ENCODE peak calls at places on chromosomes 7 and 10, in four cellular contexts. V is OCI-LY7, I is cardiac muscle cell, P is lower lobe of right lung. X is an unnamed sample.

GRCh38 chr7:39353615-39354376 is 212.4 kb upstream of the YAE1 start:
- DNase-seq in V (no peak), P (peak; percentile 50), I (peak; percentile 78), X (no peak)

GRCh38 chr10:70647086-70647485 is 25.2 kb upstream of the ADAMTS14 start:
- DNase-seq in I (no peak), V (no peak), P (no peak), X (no peak)

GRCh38 chr7:90747521-90747920 is 151.4 kb downstream of the CDK14 start:
- DNase-seq in V (no peak), P (no peak), I (peak; percentile 12), X (no peak)

GRCh38 chr10:117047947-117048346 is 43.0 kb upstream of the SHTN1 start:
- DNase-seq in I (no peak), P (no peak), V (no peak), X (no peak)

GRCh38 chr7:111232249-111233084 is 141.5 kb downstream of the LRRN3 start:
- DNase-seq in I (peak; percentile 30), V (no peak), P (no peak), X (no peak)

GRCh38 chr10:124597677-124598165 is 136.1 kb downstream of the LHPP start:
- DNase-seq in P (no peak), V (peak; percentile 38), I (no peak), X (peak; percentile 69)

GRCh38 chr10:115964827-115965226 is 308.2 kb downstream of the GFRA1 start:
- DNase-seq in P (no peak), V (no peak), I (no peak), X (no peak)

GRCh38 chr10:484925-485661 is 204.4 kb downstream of the DIP2C start:
- DNase-seq in P (no peak), I (no peak), V (no peak), X (no peak)

GRCh38 chr10:114306116-114306973 is 67.3 kb downstream of the VWA2 start:
- DNase-seq in V (no peak), P (no peak), I (peak; percentile 74), X (peak; percentile 62)

GRCh38 chr10:76874151-76874550 is 763.5 kb downstream of the KCNMA1 start:
- DNase-seq in P (no peak), V (no peak), I (peak; percentile 5), X (no peak)

GRCh38 chr10:13206546-13207443 is 27.4 kb downstream of the UCMA start:
- DNase-seq in P (no peak), V (peak; percentile 34), I (peak; percentile 73), X (no peak)

GRCh38 chr7:51229620-51230323 is 86.8 kb downstream of the COBL start:
- DNase-seq in P (no peak), V (no peak), I (no peak), X (no peak)

GRCh38 chr10:71999360-72000072 is 35.3 kb downstream of the CHST3 start:
- DNase-seq in P (no peak), V (no peak), I (peak; percentile 98), X (no peak)

GRCh38 chr10:94052901-94053638 is 59.3 kb downstream of the PLCE1 start:
- DNase-seq in I (no peak), V (no peak), P (no peak), X (no peak)

GRCh38 chr7:34247468-34247867 is 342.1 kb downstream of the BMPER start:
- DNase-seq in V (no peak), P (no peak), I (peak; percentile 42), X (no peak)

GRCh38 chr7:45112648-45113047 is 1.2 kb upstream of the TBRG4 start:
- DNase-seq in P (no peak), I (peak; percentile 33), V (no peak), X (no peak)

GRCh38 chr7:151079199-151079910 is 1.3 kb downstream of the FASTK start:
- DNase-seq in P (no peak), V (no peak), I (no peak), X (no peak)

GRCh38 chr10:4067552-4068254 is 282.7 kb upstream of the KLF6 start:
- DNase-seq in V (no peak), P (no peak), I (peak; percentile 29), X (no peak)

GRCh38 chr7:116592445-116592844 is 67.6 kb downstream of the CAV1 start:
- DNase-seq in P (peak; percentile 46), I (no peak), V (no peak), X (no peak)

GRCh38 chr7:89887489-89887888 is 266.8 kb upstream of the STEAP1 start:
- DNase-seq in V (no peak), I (no peak), P (no peak), X (no peak)

GRCh38 chr10:13056461-13057077 is 43.4 kb upstream of the OPTN start:
- DNase-seq in I (peak; percentile 52), V (no peak), P (no peak), X (no peak)

GRCh38 chr7:96410440-96410839 is 88.5 kb upstream of the SLC25A13 start:
- DNase-seq in P (no peak), I (no peak), V (no peak), X (no peak)

GRCh38 chr10:10629512-10629911 is 388.2 kb upstream of the CELF2 start:
- DNase-seq in V (no peak), P (no peak), I (peak; percentile 78), X (no peak)

GRCh38 chr7:47783456-47784240 is 164.6 kb downstream of the PKD1L1 start:
- DNase-seq in I (peak; percentile 95), V (no peak), P (no peak), X (no peak)

GRCh38 chr10:2891073-2891769 is 176.1 kb upstream of the PFKP start:
- DNase-seq in P (no peak), I (no peak), V (no peak), X (no peak)

GRCh38 chr10:132942101-132942739 is at the start of gene CFAP46:
- DNase-seq in P (no peak), V (no peak), I (peak; percentile 75), X (peak; percentile 87)

GRCh38 chr10:71966046-71967004 is 2.1 kb downstream of the CHST3 start:
- DNase-seq in P (no peak), V (no peak), I (peak; percentile 17), X (no peak)

GRCh38 chr10:89171263-89171872 is 35.7 kb downstream of the CH25H start:
- DNase-seq in V (no peak), P (no peak), I (no peak), X (no peak)

GRCh38 chr10:126101744-126102143 is 205.4 kb downstream of the FANK1 start:
- DNase-seq in P (no peak), I (no peak), V (peak; percentile 14), X (no peak)

GRCh38 chr10:13516176-13516575 is 12.6 kb downstream of the BEND7 start:
- DNase-seq in V (no peak), I (no peak), P (no peak), X (no peak)

GRCh38 chr7:16326099-16326498 is 95.2 kb downstream of the CRPPA start:
- DNase-seq in P (no peak), V (no peak), I (no peak), X (no peak)

GRCh38 chr10:14571866-14572507 is 202.7 kb downstream of the FAM107B start:
- DNase-seq in I (peak; percentile 37), P (peak; percentile 87), V (no peak), X (no peak)

GRCh38 chr10:73850863-73851461 is 23.4 kb downstream of the CAMK2G start:
- DNase-seq in P (peak; percentile 81), I (peak; percentile 89), V (no peak), X (peak; percentile 73)

GRCh38 chr7:96014617-96015016 is 242.3 kb downstream of the DYNC1I1 start:
- DNase-seq in P (no peak), V (no peak), I (no peak), X (no peak)

GRCh38 chr7:123580406-123581161 is 21.0 kb upstream of the ASB15 start:
- DNase-seq in V (peak; percentile 32), I (peak; percentile 72), P (no peak), X (no peak)

GRCh38 chr7:142614116-142614515 is 135.2 kb upstream of the PRSS1 start:
- DNase-seq in P (no peak), I (no peak), V (no peak), X (no peak)

GRCh38 chr7:150388709-150389531 is 9.8 kb downstream of the ZNF775 start:
- DNase-seq in P (peak; percentile 87), I (peak; percentile 70), V (no peak), X (no peak)

GRCh38 chr10:28559661-28560060 is 26.7 kb downstream of the WAC start:
- DNase-seq in P (no peak), V (no peak), I (no peak), X (no peak)

DNA sequence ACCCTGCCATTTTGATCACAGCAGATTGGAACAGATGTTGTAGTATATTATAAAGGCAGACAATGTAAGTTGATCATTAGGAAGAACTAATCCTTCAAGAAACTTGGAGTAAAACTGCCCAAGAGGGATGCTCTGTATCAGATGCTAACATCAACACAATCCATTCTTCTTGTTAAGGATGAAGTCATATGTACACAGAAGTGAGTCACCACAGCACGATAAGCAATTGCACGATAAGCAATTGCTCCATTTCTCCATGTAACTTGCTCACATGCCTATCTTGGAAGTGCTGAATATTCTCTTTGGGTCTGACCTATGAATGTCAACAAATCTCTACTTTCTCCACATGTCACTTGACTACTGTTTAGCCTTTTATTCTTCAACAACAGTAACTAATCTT is 41.5 kb upstream of the DMTF1 start:
- DNase-seq in P (no peak), I (peak; percentile 73), V (no peak), X (no peak)
- TF ChIP-seq CTCF in P (no peak), I (no peak), V (no peak), X (no peak)

DNA sequence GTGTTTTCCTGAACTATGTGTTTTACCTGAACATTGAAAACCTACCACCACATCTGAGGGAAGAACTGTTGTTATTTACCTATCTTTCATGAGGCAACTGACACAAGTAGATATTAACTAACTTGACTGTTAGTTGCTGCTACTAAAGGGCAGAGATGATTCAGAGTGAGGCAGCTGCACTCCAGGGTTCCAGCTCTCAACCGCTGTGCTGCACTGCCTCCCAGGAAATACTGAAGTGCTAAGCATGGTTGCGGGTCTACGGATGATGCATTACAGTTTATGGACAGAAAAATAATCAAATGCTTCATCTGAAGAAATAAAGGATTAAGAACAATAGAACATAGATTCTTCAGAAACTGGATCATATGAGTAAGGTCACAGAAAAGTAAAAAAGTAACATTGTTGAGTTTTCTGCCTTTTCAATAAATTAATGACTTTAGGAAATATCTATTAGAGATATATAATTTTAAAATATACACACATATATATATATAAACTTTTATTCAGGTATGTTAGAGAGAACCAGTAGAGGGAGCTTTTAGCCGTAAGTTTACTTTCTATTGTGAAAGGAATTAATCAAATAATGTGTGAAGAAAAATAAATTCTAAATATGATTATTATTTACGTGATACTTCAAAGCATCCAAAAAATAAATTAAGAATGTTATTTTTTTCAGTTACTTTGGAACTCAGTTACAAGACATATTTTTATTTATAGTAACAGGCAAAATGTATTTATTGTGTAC is 620.0 kb downstream of the CNTNAP2 start:
- DNase-seq in V (no peak), P (no peak), I (peak; percentile 7), X (no peak)
- TF ChIP-seq CTCF in V (peak; percentile 47), P (no peak), I (peak; percentile 17), X (peak; percentile 82)

GRCh38 chr10:48416584-48417232 is 110.2 kb downstream of the MAPK8 start:
- DNase-seq in I (no peak), V (no peak), P (no peak), X (no peak)
- TF ChIP-seq CTCF in I (no peak), V (no peak), P (no peak), X (peak; percentile 39)

GRCh38 chr7:155804431-155804831 is 7.8 kb downstream of the SHH start:
- DNase-seq in V (no peak), P (no peak), I (no peak), X (no peak)

GRCh38 chr7:155805826-155806095 is 6.5 kb downstream of the SHH start:
- DNase-seq in I (no peak), V (no peak), P (no peak), X (peak; percentile 67)

GRCh38 chr7:155806096-155806871 is 6.0 kb downstream of the SHH start:
- DNase-seq in P (no peak), I (peak; percentile 35), V (no peak), X (peak; percentile 94)

GRCh38 chr7:155803418-155804376 is 8.6 kb downstream of the SHH start:
- DNase-seq in I (no peak), P (peak; percentile 91), V (no peak), X (peak; percentile 91)

GRCh38 chr7:155804897-155805825 is 7.1 kb downstream of the SHH start:
- DNase-seq in I (peak; percentile 79), V (no peak), P (peak; percentile 74), X (peak; percentile 68)
- TF ChIP-seq CTCF in I (peak; percentile 46), V (no peak), P (peak; percentile 59), X (peak; percentile 81)